ENCODE peak calls at places on chromosomes 2 and 18, in four cellular contexts. One of them, this sample, is unnamed.

GRCh38 chr2:28683100-28683706 is 68.4 kb upstream of the PPP1CB start:
- DNase-seq in GM12878: no peak
- DNase-seq in HepG2: peak; percentile 42
- DNase-seq in K562: peak; percentile 82
- DNase-seq in this sample: no peak

GRCh38 chr2:189426886-189427285 is 14.4 kb upstream of the WDR75 start:
- DNase-seq in GM12878: no peak
- DNase-seq in HepG2: no peak
- DNase-seq in K562: no peak
- DNase-seq in this sample: no peak

GRCh38 chr18:63578357-63578958 is 8.7 kb upstream of the SERPINB13 start:
- DNase-seq in HepG2: peak; percentile 23
- DNase-seq in GM12878: no peak
- DNase-seq in K562: peak; percentile 12
- DNase-seq in this sample: peak; percentile 39

GRCh38 chr2:58895849-58896248 is 654.7 kb upstream of the FANCL start:
- DNase-seq in HepG2: no peak
- DNase-seq in K562: no peak
- DNase-seq in GM12878: no peak
- DNase-seq in this sample: no peak

GRCh38 chr18:36812686-36813085 is 16.1 kb downstream of the TPGS2 start:
- DNase-seq in HepG2: no peak
- DNase-seq in GM12878: no peak
- DNase-seq in K562: no peak
- DNase-seq in this sample: no peak

GRCh38 chr2:46645681-46646162 is 166.4 kb downstream of the TMEM247 start:
- DNase-seq in K562: peak; percentile 22
- DNase-seq in GM12878: no peak
- DNase-seq in HepG2: no peak
- DNase-seq in this sample: no peak

GRCh38 chr2:197037863-197038398 is 111.4 kb upstream of the PGAP1 start:
- DNase-seq in HepG2: no peak
- DNase-seq in GM12878: no peak
- DNase-seq in K562: no peak
- DNase-seq in this sample: no peak

GRCh38 chr2:67414867-67415266 is 17.7 kb downstream of the ETAA1 start:
- DNase-seq in HepG2: no peak
- DNase-seq in K562: no peak
- DNase-seq in GM12878: no peak
- DNase-seq in this sample: no peak

GRCh38 chr2:162300271-162300670 is 18.2 kb downstream of the IFIH1 start:
- DNase-seq in HepG2: no peak
- DNase-seq in K562: no peak
- DNase-seq in GM12878: no peak
- DNase-seq in this sample: no peak

GRCh38 chr18:28823506-28824182 is 646.7 kb upstream of the CDH2 start:
- DNase-seq in GM12878: no peak
- DNase-seq in HepG2: no peak
- DNase-seq in K562: no peak
- DNase-seq in this sample: no peak

GRCh38 chr2:218168635-218169462 is 2.1 kb upstream of the CXCR1 start:
- DNase-seq in HepG2: peak; percentile 65
- DNase-seq in K562: peak; percentile 68
- DNase-seq in GM12878: no peak
- DNase-seq in this sample: peak; percentile 85

GRCh38 chr2:14232212-14232611 is 400.3 kb upstream of the LRATD1 start:
- DNase-seq in HepG2: no peak
- DNase-seq in GM12878: no peak
- DNase-seq in K562: no peak
- DNase-seq in this sample: no peak

GRCh38 chr2:162196611-162197010 is 44.6 kb upstream of the GCG start:
- DNase-seq in GM12878: no peak
- DNase-seq in HepG2: no peak
- DNase-seq in K562: no peak
- DNase-seq in this sample: no peak

GRCh38 chr2:208311954-208312353 is 45.9 kb downstream of the PIKFYVE start:
- DNase-seq in K562: no peak
- DNase-seq in GM12878: no peak
- DNase-seq in HepG2: no peak
- DNase-seq in this sample: no peak

GRCh38 chr2:8680931-8681760 is 710 bp upstream of the ID2 start:
- DNase-seq in K562: peak; percentile 57
- DNase-seq in HepG2: peak; percentile 78
- DNase-seq in GM12878: peak; percentile 61
- DNase-seq in this sample: peak; percentile 87

GRCh38 chr2:145807978-145808377 is 1288.1 kb upstream of the ZEB2 start:
- DNase-seq in GM12878: no peak
- DNase-seq in K562: peak; percentile 18
- DNase-seq in HepG2: no peak
- DNase-seq in this sample: no peak

GRCh38 chr2:171160119-171160629 is 519 bp downstream of the TLK1 start:
- DNase-seq in K562: peak; percentile 64
- DNase-seq in HepG2: peak; percentile 55
- DNase-seq in GM12878: no peak
- DNase-seq in this sample: peak; percentile 69

GRCh38 chr2:209208211-209208610 is 215.6 kb upstream of the MAP2 start:
- DNase-seq in HepG2: peak; percentile 32
- DNase-seq in K562: peak; percentile 8
- DNase-seq in GM12878: no peak
- DNase-seq in this sample: peak; percentile 59

GRCh38 chr2:69561041-69561550 is 82.4 kb downstream of the AAK1 start:
- DNase-seq in HepG2: no peak
- DNase-seq in K562: no peak
- DNase-seq in GM12878: no peak
- DNase-seq in this sample: no peak

GRCh38 chr2:11491348-11491930 is 25.5 kb upstream of the E2F6 start:
- DNase-seq in GM12878: no peak
- DNase-seq in HepG2: no peak
- DNase-seq in K562: no peak
- DNase-seq in this sample: no peak

GRCh38 chr2:7730449-7730848 is 813.2 kb downstream of the RNF144A start:
- DNase-seq in GM12878: no peak
- DNase-seq in HepG2: no peak
- DNase-seq in K562: no peak
- DNase-seq in this sample: no peak

GRCh38 chr2:222514901-222515300 is 90.6 kb downstream of the SGPP2 start:
- DNase-seq in K562: no peak
- DNase-seq in GM12878: no peak
- DNase-seq in HepG2: no peak
- DNase-seq in this sample: no peak

GRCh38 chr2:168758970-168759820 is 43.2 kb upstream of the NOSTRIN start:
- DNase-seq in HepG2: peak; percentile 64
- DNase-seq in K562: peak; percentile 54
- DNase-seq in GM12878: peak; percentile 16
- DNase-seq in this sample: no peak

GRCh38 chr18:47316924-47317323 is 65.5 kb upstream of the SKOR2 start:
- DNase-seq in HepG2: no peak
- DNase-seq in K562: no peak
- DNase-seq in GM12878: no peak
- DNase-seq in this sample: no peak

GRCh38 chr2:55047677-55048299 is 2.5 kb downstream of the RTN4 start:
- DNase-seq in GM12878: no peak
- DNase-seq in HepG2: peak; percentile 71
- DNase-seq in K562: no peak
- DNase-seq in this sample: no peak

GRCh38 chr2:42001696-42002331 is 46.0 kb upstream of the PKDCC start:
- DNase-seq in GM12878: no peak
- DNase-seq in HepG2: no peak
- DNase-seq in K562: no peak
- DNase-seq in this sample: no peak

GRCh38 chr18:32301976-32302743 is 112.3 kb downstream of the MEP1B start:
- DNase-seq in K562: no peak
- DNase-seq in GM12878: no peak
- DNase-seq in HepG2: no peak
- DNase-seq in this sample: no peak

GRCh38 chr18:47585914-47586313 is 334.5 kb upstream of the SKOR2 start:
- DNase-seq in HepG2: no peak
- DNase-seq in GM12878: no peak
- DNase-seq in K562: no peak
- DNase-seq in this sample: no peak

GRCh38 chr2:39665811-39666488 is at the start of gene TMEM178A:
- DNase-seq in HepG2: no peak
- DNase-seq in K562: no peak
- DNase-seq in GM12878: no peak
- DNase-seq in this sample: peak; percentile 55

GRCh38 chr2:233409286-233409991 is 55.1 kb downstream of the DGKD start:
- DNase-seq in GM12878: no peak
- DNase-seq in HepG2: no peak
- DNase-seq in K562: peak; percentile 38
- DNase-seq in this sample: no peak

GRCh38 chr2:113406114-113406513 is 31.4 kb upstream of the ZNG1B start:
- DNase-seq in GM12878: no peak
- DNase-seq in HepG2: no peak
- DNase-seq in K562: no peak
- DNase-seq in this sample: peak; percentile 34
- TF ChIP-seq ETV6 in GM12878: no peak
- TF ChIP-seq ETV6 in HepG2: no peak
- TF ChIP-seq ETV6 in K562: no peak
- TF ChIP-seq ETV6 in this sample: no peak

GRCh38 chr18:51890762-51891161 is 449.2 kb upstream of the DCC start:
- DNase-seq in GM12878: no peak
- DNase-seq in K562: no peak
- DNase-seq in HepG2: no peak
- DNase-seq in this sample: no peak
- TF ChIP-seq TCF7 in GM12878: no peak
- TF ChIP-seq TCF7 in K562: no peak
- TF ChIP-seq TCF7 in HepG2: no peak
- TF ChIP-seq TCF7 in this sample: no peak

DNA sequence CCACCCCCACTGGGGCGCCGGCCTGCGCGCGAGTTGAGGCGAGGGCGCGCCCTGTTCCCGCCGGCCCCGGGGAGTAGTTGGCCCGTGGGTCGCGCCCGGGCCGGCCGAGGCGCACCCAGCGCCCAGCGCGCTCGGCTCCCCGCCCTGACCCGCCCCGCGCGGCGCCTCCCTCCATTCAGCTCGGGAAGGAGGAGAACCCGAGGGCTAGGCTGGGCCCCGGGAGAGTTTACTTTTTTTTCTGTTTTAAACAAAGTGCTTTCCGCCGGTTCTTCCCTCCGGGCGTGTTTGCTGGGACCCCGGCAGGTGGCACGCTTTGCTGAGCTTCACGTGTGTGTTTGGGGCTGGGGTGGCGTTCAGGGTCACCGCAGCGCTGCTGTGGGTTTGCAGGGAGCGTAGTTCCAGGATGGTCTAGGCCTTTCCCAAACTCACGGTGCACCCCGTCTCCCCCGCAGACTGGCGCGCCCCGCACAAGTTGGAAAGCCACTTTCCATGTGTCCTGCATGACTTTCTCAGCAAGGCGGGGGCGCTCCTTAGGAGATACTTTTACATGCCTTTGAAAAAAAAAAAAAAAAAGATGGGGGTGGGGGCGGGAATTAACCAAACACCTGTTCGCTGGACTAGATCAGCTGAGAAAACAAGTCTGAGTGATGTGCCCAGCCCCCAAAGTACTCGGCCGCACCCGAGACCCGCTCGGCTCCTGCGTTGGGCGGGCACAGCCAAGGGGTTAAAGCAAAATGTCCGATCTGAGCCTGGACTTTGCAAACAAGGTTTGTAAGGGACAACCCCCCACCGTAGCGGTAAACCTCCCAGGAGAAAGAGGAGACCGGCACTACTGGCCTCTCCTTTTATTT is 829 bp downstream of the ITGA6 start:
- DNase-seq in HepG2: peak; percentile 74
- DNase-seq in GM12878: no peak
- DNase-seq in K562: no peak
- DNase-seq in this sample: peak; percentile 62
- TF ChIP-seq ETV6 in HepG2: no peak
- TF ChIP-seq ETV6 in GM12878: no peak
- TF ChIP-seq ETV6 in K562: no peak
- TF ChIP-seq ETV6 in this sample: no peak

GRCh38 chr2:186950694-186951093 is 101.7 kb upstream of the ZSWIM2 start:
- DNase-seq in GM12878: no peak
- DNase-seq in HepG2: no peak
- DNase-seq in K562: no peak
- DNase-seq in this sample: no peak
- TF ChIP-seq TCF7 in GM12878: no peak
- TF ChIP-seq TCF7 in HepG2: no peak
- TF ChIP-seq TCF7 in K562: no peak
- TF ChIP-seq TCF7 in this sample: no peak